ENCODE peak calls at places on chromosome 18, in five cellular contexts. O is right cardiac atrium, G is astrocyte of the spinal cord, N is GM03348, C is neural crest cell. L is an unnamed sample.

GRCh38 chr18:50970006-50970405 is 2.2 kb downstream of the ELAC1 start:
- DNase-seq in O (peak), G (no peak), N (no peak), C (no peak), L (no peak)

GRCh38 chr18:46250084-46250811 is 146.1 kb downstream of the HAUS1 start:
- DNase-seq in O (no peak), G (peak), N (peak), C (no peak), L (no peak)

GRCh38 chr18:65725421-65726050 is 25.3 kb upstream of the CDH7 start:
- DNase-seq in O (peak), G (no peak), N (no peak), C (peak), L (peak)

GRCh38 chr18:32366586-32367538 is 103.8 kb downstream of the GAREM1 start:
- DNase-seq in O (no peak), G (no peak), N (peak), C (no peak), L (no peak)

GRCh38 chr18:48635806-48636205 is 97.0 kb downstream of the CTIF start:
- DNase-seq in O (no peak), G (no peak), N (no peak), C (no peak), L (no peak)

GRCh38 chr18:24112874-24113615 is 25.8 kb upstream of the CABYR start:
- DNase-seq in O (no peak), G (peak), N (no peak), C (no peak), L (no peak)

GRCh38 chr18:48713302-48713701 is 174.5 kb downstream of the CTIF start:
- DNase-seq in O (peak), G (no peak), N (no peak), C (no peak), L (no peak)

GRCh38 chr18:51397347-51397962 is 200.0 kb upstream of the MEX3C start:
- DNase-seq in O (no peak), G (no peak), N (no peak), C (no peak), L (no peak)

GRCh38 chr18:22172594-22173049 is 3.2 kb downstream of the GATA6 start:
- DNase-seq in O (peak), G (no peak), N (no peak), C (no peak), L (no peak)